ENCODE peak calls at places on chromosomes 2 and 18, in ten cellular contexts. One of them, this sample, is unnamed.

GRCh38 chr2:217014298-217015116 is 154.6 kb upstream of the TNP1 start:
- DNase-seq in left ventricle myocardium superior: no peak
- DNase-seq in T-helper 1 cell: no peak
- DNase-seq in mesothelial cell of epicardium: no peak
- DNase-seq in activated gamma-delta T cell treated with Interleukin-2 at 50 U/mL for 16 hours: no peak
- DNase-seq in activated CD4-positive, alpha-beta T cell treated with anti-CD3 and anti-CD28 coated beads, Interleukin-2, amount 50 U/mL, for 1 hour: no peak
- DNase-seq in anterior cingulate cortex: no peak
- DNase-seq in neural crest cell: no peak
- DNase-seq in OCI-LY7: no peak
- DNase-seq in RCC 7860: no peak
- DNase-seq in this sample: no peak

GRCh38 chr2:189370719-189371118 is 70.6 kb upstream of the WDR75 start:
- DNase-seq in left ventricle myocardium superior: no peak
- DNase-seq in T-helper 1 cell: no peak
- DNase-seq in mesothelial cell of epicardium: no peak
- DNase-seq in activated gamma-delta T cell treated with Interleukin-2 at 50 U/mL for 16 hours: no peak
- DNase-seq in activated CD4-positive, alpha-beta T cell treated with anti-CD3 and anti-CD28 coated beads, Interleukin-2, amount 50 U/mL, for 1 hour: no peak
- DNase-seq in anterior cingulate cortex: no peak
- DNase-seq in neural crest cell: no peak
- DNase-seq in OCI-LY7: no peak
- DNase-seq in RCC 7860: no peak
- DNase-seq in this sample: no peak

GRCh38 chr2:131039908-131040660 is 53.2 kb downstream of the FAM168B start:
- DNase-seq in left ventricle myocardium superior: peak; percentile 26
- DNase-seq in T-helper 1 cell: no peak
- DNase-seq in mesothelial cell of epicardium: no peak
- DNase-seq in activated gamma-delta T cell treated with Interleukin-2 at 50 U/mL for 16 hours: peak; percentile 49
- DNase-seq in activated CD4-positive, alpha-beta T cell treated with anti-CD3 and anti-CD28 coated beads, Interleukin-2, amount 50 U/mL, for 1 hour: peak; percentile 16
- DNase-seq in anterior cingulate cortex: no peak
- DNase-seq in neural crest cell: no peak
- DNase-seq in OCI-LY7: no peak
- DNase-seq in RCC 7860: no peak
- DNase-seq in this sample: no peak

GRCh38 chr2:234818937-234819336 is 132.9 kb upstream of the SH3BP4 start:
- DNase-seq in left ventricle myocardium superior: no peak
- DNase-seq in T-helper 1 cell: no peak
- DNase-seq in mesothelial cell of epicardium: no peak
- DNase-seq in activated gamma-delta T cell treated with Interleukin-2 at 50 U/mL for 16 hours: no peak
- DNase-seq in activated CD4-positive, alpha-beta T cell treated with anti-CD3 and anti-CD28 coated beads, Interleukin-2, amount 50 U/mL, for 1 hour: no peak
- DNase-seq in anterior cingulate cortex: no peak
- DNase-seq in neural crest cell: no peak
- DNase-seq in OCI-LY7: no peak
- DNase-seq in RCC 7860: no peak
- DNase-seq in this sample: no peak

GRCh38 chr2:55048514-55048924 is 1.7 kb downstream of the RTN4 start:
- DNase-seq in left ventricle myocardium superior: no peak
- DNase-seq in T-helper 1 cell: no peak
- DNase-seq in mesothelial cell of epicardium: no peak
- DNase-seq in activated gamma-delta T cell treated with Interleukin-2 at 50 U/mL for 16 hours: no peak
- DNase-seq in activated CD4-positive, alpha-beta T cell treated with anti-CD3 and anti-CD28 coated beads, Interleukin-2, amount 50 U/mL, for 1 hour: no peak
- DNase-seq in anterior cingulate cortex: no peak
- DNase-seq in neural crest cell: no peak
- DNase-seq in OCI-LY7: peak; percentile 52
- DNase-seq in RCC 7860: peak; percentile 35
- DNase-seq in this sample: no peak

GRCh38 chr2:96146151-96146880 is 1.1 kb upstream of the DUSP2 start:
- DNase-seq in left ventricle myocardium superior: peak; percentile 68
- DNase-seq in T-helper 1 cell: peak; percentile 85
- DNase-seq in mesothelial cell of epicardium: peak; percentile 20
- DNase-seq in activated gamma-delta T cell treated with Interleukin-2 at 50 U/mL for 16 hours: peak; percentile 85
- DNase-seq in activated CD4-positive, alpha-beta T cell treated with anti-CD3 and anti-CD28 coated beads, Interleukin-2, amount 50 U/mL, for 1 hour: peak; percentile 86
- DNase-seq in anterior cingulate cortex: no peak
- DNase-seq in neural crest cell: no peak
- DNase-seq in OCI-LY7: peak; percentile 92
- DNase-seq in RCC 7860: no peak
- DNase-seq in this sample: no peak

GRCh38 chr2:175806115-175806470 is 196.0 kb downstream of the LNPK start:
- DNase-seq in left ventricle myocardium superior: no peak
- DNase-seq in T-helper 1 cell: no peak
- DNase-seq in mesothelial cell of epicardium: no peak
- DNase-seq in activated gamma-delta T cell treated with Interleukin-2 at 50 U/mL for 16 hours: no peak
- DNase-seq in activated CD4-positive, alpha-beta T cell treated with anti-CD3 and anti-CD28 coated beads, Interleukin-2, amount 50 U/mL, for 1 hour: no peak
- DNase-seq in anterior cingulate cortex: no peak
- DNase-seq in neural crest cell: no peak
- DNase-seq in OCI-LY7: no peak
- DNase-seq in RCC 7860: no peak
- DNase-seq in this sample: no peak

GRCh38 chr2:121030523-121030922 is 254.5 kb downstream of the TFCP2L1 start:
- DNase-seq in left ventricle myocardium superior: no peak
- DNase-seq in T-helper 1 cell: no peak
- DNase-seq in mesothelial cell of epicardium: no peak
- DNase-seq in activated gamma-delta T cell treated with Interleukin-2 at 50 U/mL for 16 hours: no peak
- DNase-seq in activated CD4-positive, alpha-beta T cell treated with anti-CD3 and anti-CD28 coated beads, Interleukin-2, amount 50 U/mL, for 1 hour: no peak
- DNase-seq in anterior cingulate cortex: no peak
- DNase-seq in neural crest cell: no peak
- DNase-seq in OCI-LY7: no peak
- DNase-seq in RCC 7860: no peak
- DNase-seq in this sample: no peak

GRCh38 chr18:6764382-6764781 is 34.9 kb downstream of the ARHGAP28 start:
- DNase-seq in left ventricle myocardium superior: no peak
- DNase-seq in T-helper 1 cell: no peak
- DNase-seq in mesothelial cell of epicardium: no peak
- DNase-seq in activated gamma-delta T cell treated with Interleukin-2 at 50 U/mL for 16 hours: no peak
- DNase-seq in activated CD4-positive, alpha-beta T cell treated with anti-CD3 and anti-CD28 coated beads, Interleukin-2, amount 50 U/mL, for 1 hour: no peak
- DNase-seq in anterior cingulate cortex: no peak
- DNase-seq in neural crest cell: no peak
- DNase-seq in OCI-LY7: no peak
- DNase-seq in RCC 7860: no peak
- DNase-seq in this sample: no peak

GRCh38 chr2:218260742-218261423 is at the start of gene GPBAR1:
- DNase-seq in left ventricle myocardium superior: peak; percentile 66
- DNase-seq in T-helper 1 cell: no peak
- DNase-seq in mesothelial cell of epicardium: no peak
- DNase-seq in activated gamma-delta T cell treated with Interleukin-2 at 50 U/mL for 16 hours: no peak
- DNase-seq in activated CD4-positive, alpha-beta T cell treated with anti-CD3 and anti-CD28 coated beads, Interleukin-2, amount 50 U/mL, for 1 hour: no peak
- DNase-seq in anterior cingulate cortex: no peak
- DNase-seq in neural crest cell: no peak
- DNase-seq in OCI-LY7: no peak
- DNase-seq in RCC 7860: no peak
- DNase-seq in this sample: no peak

GRCh38 chr18:31979714-31980113 is 36.8 kb upstream of the TRAPPC8 start:
- DNase-seq in left ventricle myocardium superior: no peak
- DNase-seq in T-helper 1 cell: no peak
- DNase-seq in mesothelial cell of epicardium: no peak
- DNase-seq in activated gamma-delta T cell treated with Interleukin-2 at 50 U/mL for 16 hours: no peak
- DNase-seq in activated CD4-positive, alpha-beta T cell treated with anti-CD3 and anti-CD28 coated beads, Interleukin-2, amount 50 U/mL, for 1 hour: no peak
- DNase-seq in anterior cingulate cortex: no peak
- DNase-seq in neural crest cell: no peak
- DNase-seq in OCI-LY7: no peak
- DNase-seq in RCC 7860: no peak
- DNase-seq in this sample: no peak

This sample was measured in kidney epithelial cell.